ENCODE peak calls at places on chromosomes 6 and 20, in ten cellular contexts. C, U, O, D, A, K, P, B, Q and S are unnamed samples.

GRCh38 chr6:142279350-142280180 is 22.2 kb upstream of the ADGRG6 start:
- DNase-seq in U (no peak), C (peak; percentile 75), B (no peak), A (no peak), P (no peak), O (no peak), K (no peak), D (no peak), Q (no peak), S (no peak)

GRCh38 chr6:81613606-81614005 is 138.9 kb downstream of the TENT5A start:
- DNase-seq in P (no peak), U (no peak), D (no peak), Q (no peak), K (no peak), B (peak; percentile 32), C (no peak), O (no peak), A (no peak), S (no peak)

GRCh38 chr6:108630050-108630714 is 69.5 kb downstream of the FOXO3 start:
- DNase-seq in A (no peak), C (no peak), P (peak; percentile 26), D (no peak), U (no peak), O (no peak), B (no peak), Q (no peak), K (no peak), S (peak; percentile 7)

GRCh38 chr6:127077886-127078285 is 40.6 kb upstream of the RSPO3 start:
- DNase-seq in K (no peak), D (no peak), O (no peak), B (peak; percentile 12), Q (no peak), C (no peak), P (no peak), U (no peak), A (no peak), S (no peak)

GRCh38 chr6:92329416-92329815 is 1089.9 kb downstream of the EPHA7 start:
- DNase-seq in K (no peak), C (no peak), Q (no peak), O (no peak), D (no peak), U (no peak), B (no peak), A (no peak), P (no peak), S (no peak)

GRCh38 chr6:106975699-106976032 is 1.1 kb upstream of the CD24 start:
- DNase-seq in U (peak; percentile 24), B (peak; percentile 28), Q (no peak), C (peak; percentile 60), K (no peak), A (no peak), P (no peak), O (no peak), D (no peak), S (no peak)

GRCh38 chr6:50249493-50249892 is 199.8 kb upstream of the DEFB112 start:
- DNase-seq in Q (no peak), A (no peak), K (no peak), U (no peak), P (no peak), C (no peak), B (peak; percentile 35), O (no peak), D (no peak), S (no peak)

GRCh38 chr20:38242848-38243449 is 17.6 kb downstream of the KIAA1755 start:
- DNase-seq in D (no peak), U (no peak), O (no peak), C (peak; percentile 35), B (peak; percentile 58), Q (no peak), A (no peak), P (no peak), K (no peak), S (peak; percentile 36)

GRCh38 chr6:94323853-94324252 is 904.5 kb upstream of the EPHA7 start:
- DNase-seq in K (no peak), P (no peak), A (no peak), Q (no peak), O (no peak), U (peak; percentile 13), B (peak; percentile 75), D (no peak), C (no peak), S (no peak)

GRCh38 chr20:46928580-46929132 is 34.0 kb downstream of the EYA2 start:
- DNase-seq in O (no peak), B (no peak), C (no peak), U (no peak), D (no peak), K (no peak), A (no peak), Q (no peak), P (no peak), S (no peak)

GRCh38 chr6:39850897-39851296 is 58.7 kb downstream of the DAAM2 start:
- DNase-seq in K (no peak), Q (no peak), O (no peak), D (no peak), U (no peak), B (peak; percentile 13), A (no peak), P (no peak), C (no peak), S (no peak)

GRCh38 chr6:22892452-22892851 is 323.1 kb downstream of the HDGFL1 start:
- DNase-seq in A (no peak), U (no peak), C (peak; percentile 89), B (peak; percentile 20), D (no peak), K (no peak), Q (no peak), O (no peak), P (no peak), S (no peak)

GRCh38 chr6:5679271-5679670 is 327.5 kb downstream of the NRN1 start:
- DNase-seq in O (no peak), A (no peak), D (no peak), Q (no peak), B (no peak), P (no peak), K (no peak), C (no peak), U (peak; percentile 17), S (no peak)